ENCODE peak calls at places on chromosomes 2 and 18, in nine cellular contexts. T is esophagus squamous epithelium; V is adipocyte; N is HFF-Myc; L is right cardiac atrium; K is mesendoderm; G is naive thymus-derived CD4-positive, alpha-beta T cell; S is heart left ventricle; B is HL-60. U is an unnamed sample.

GRCh38 chr2:73987109-73987947 is 2.6 kb downstream of the TET3 start:
- DNase-seq in V (no peak), K (no peak), N (no peak), L (peak), G (no peak), T (no peak), S (peak), B (no peak), U (no peak)

GRCh38 chr18:55838841-55839240 is 250.8 kb upstream of the TCF4 start:
- DNase-seq in B (no peak), T (no peak), G (no peak), L (no peak), S (no peak), N (no peak), V (no peak), K (peak), U (no peak)

GRCh38 chr2:45821558-45822271 is 170.2 kb downstream of the PRKCE start:
- DNase-seq in K (no peak), S (peak), G (no peak), V (peak), T (no peak), B (no peak), N (no peak), L (peak), U (no peak)

GRCh38 chr18:44079602-44080001 is 601.1 kb upstream of the SETBP1 start:
- DNase-seq in K (no peak), B (no peak), N (peak), T (no peak), S (no peak), V (peak), G (no peak), L (no peak), U (peak)

GRCh38 chr18:37107748-37108522 is 279.0 kb downstream of the KIAA1328 start:
- DNase-seq in V (no peak), B (no peak), T (no peak), G (no peak), S (no peak), K (no peak), L (no peak), N (no peak), U (no peak)

GRCh38 chr2:73970850-73971471 is 13.7 kb upstream of the TET3 start:
- DNase-seq in B (peak), K (peak), V (no peak), T (no peak), S (peak), N (no peak), L (peak), G (peak), U (no peak)

GRCh38 chr2:152420923-152421322 is 85.9 kb downstream of the FMNL2 start:
- DNase-seq in T (no peak), G (no peak), L (no peak), N (no peak), K (no peak), V (no peak), S (no peak), B (no peak), U (no peak)

GRCh38 chr2:240217431-240218301 is 77.2 kb upstream of the OTOS start:
- DNase-seq in N (no peak), V (no peak), K (no peak), G (no peak), L (no peak), B (no peak), S (no peak), T (no peak), U (no peak)

GRCh38 chr2:30031184-30031583 is 109.8 kb upstream of the ALK start:
- DNase-seq in L (no peak), V (no peak), N (no peak), T (no peak), K (peak), G (no peak), B (no peak), S (no peak), U (no peak)

GRCh38 chr18:48979944-48980890 is 29.5 kb upstream of the SMAD7 start:
- DNase-seq in T (no peak), B (peak), G (no peak), N (no peak), S (no peak), V (no peak), K (no peak), L (no peak), U (no peak)

GRCh38 chr2:163997466-163997865 is 261.7 kb upstream of the FIGN start:
- DNase-seq in B (no peak), K (no peak), N (no peak), L (no peak), V (no peak), G (no peak), T (no peak), S (no peak), U (no peak)

GRCh38 chr2:47203996-47204395 is 48.9 kb upstream of the STPG4 start:
- DNase-seq in B (no peak), V (no peak), K (no peak), N (no peak), S (no peak), G (no peak), L (no peak), T (no peak), U (no peak)

GRCh38 chr18:69261436-69261835 is 139.3 kb upstream of the DOK6 start:
- DNase-seq in N (no peak), K (no peak), T (no peak), S (no peak), L (no peak), G (no peak), B (no peak), V (no peak), U (no peak)

GRCh38 chr2:226330206-226330605 is 469.4 kb downstream of the IRS1 start:
- DNase-seq in T (no peak), V (no peak), K (no peak), S (no peak), B (no peak), N (no peak), L (no peak), G (no peak), U (no peak)

GRCh38 chr2:46983065-46983801 is 67.6 kb upstream of the MCFD2 start:
- DNase-seq in N (no peak), V (peak), L (no peak), K (peak), B (no peak), T (peak), G (no peak), S (no peak), U (no peak)

GRCh38 chr2:108297436-108298141 is 8.9 kb downstream of the SULT1C2 start:
- DNase-seq in S (no peak), T (no peak), K (no peak), L (no peak), B (no peak), G (no peak), N (no peak), V (peak), U (no peak)

GRCh38 chr2:100161940-100162620 is 19.7 kb upstream of the AFF3 start:
- DNase-seq in L (no peak), S (no peak), N (no peak), T (no peak), G (no peak), B (no peak), K (no peak), V (no peak), U (no peak)

GRCh38 chr2:3780477-3781402 is 77.4 kb downstream of the DCDC2C start:
- DNase-seq in V (peak), L (peak), B (peak), N (no peak), S (peak), K (peak), T (no peak), G (peak), U (no peak)

GRCh38 chr18:32393407-32393806 is 77.3 kb downstream of the GAREM1 start:
- DNase-seq in K (no peak), V (no peak), B (no peak), N (no peak), S (no peak), G (no peak), T (no peak), L (no peak), U (no peak)

GRCh38 chr18:75107196-75107930 is 101.6 kb downstream of the PTGR3 start:
- DNase-seq in L (no peak), G (no peak), V (no peak), S (no peak), B (no peak), N (no peak), K (no peak), T (no peak), U (no peak)

GRCh38 chr18:12921178-12921577 is 26.6 kb upstream of the SEH1L start:
- DNase-seq in N (no peak), L (no peak), T (no peak), B (no peak), K (no peak), G (no peak), S (no peak), V (no peak), U (no peak)

GRCh38 chr2:111116843-111117665 is 3.7 kb upstream of the BCL2L11 start:
- DNase-seq in N (no peak), B (no peak), S (peak), L (peak), T (no peak), G (peak), K (peak), V (peak), U (no peak)

GRCh38 chr18:76490040-76490439 is 5.0 kb downstream of the ZNF516 start:
- DNase-seq in G (no peak), T (no peak), N (no peak), L (no peak), B (no peak), V (peak), K (no peak), S (no peak), U (no peak)
- H3K4me3 ChIP-seq in G (no peak), T (no peak), N (peak), L (peak), B (peak), V (peak), K (no peak), S (peak), U (peak)

DNA sequence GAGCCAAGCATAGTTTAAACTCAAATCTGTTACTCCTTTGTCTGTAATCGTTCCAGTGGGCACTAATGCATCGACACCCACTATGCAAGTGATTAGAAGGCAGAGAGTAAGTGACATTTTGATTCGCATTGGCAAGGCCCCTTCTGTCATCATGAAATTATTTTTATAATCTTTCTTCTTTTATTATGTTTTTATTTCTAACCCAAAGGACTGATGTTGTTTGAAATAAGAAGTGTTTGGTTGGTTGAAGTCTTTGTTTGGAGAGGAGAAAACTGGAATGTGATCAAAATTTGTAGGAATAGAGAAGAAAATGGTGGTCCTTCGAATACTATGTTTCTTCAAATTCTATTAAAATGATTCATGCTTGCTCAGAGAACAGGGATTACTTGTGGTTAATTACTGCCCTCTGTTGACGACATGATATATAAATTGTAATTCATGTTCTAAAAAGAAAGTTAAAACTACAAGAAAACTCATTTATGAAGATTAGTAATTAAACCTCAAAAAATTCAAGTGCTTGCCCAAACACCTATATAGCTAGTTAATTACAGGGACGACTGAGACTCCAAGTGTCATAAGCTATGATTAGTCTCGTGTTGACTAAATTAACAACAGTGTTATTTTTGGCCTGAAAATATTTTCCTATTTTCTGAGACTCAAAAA is 26.4 kb upstream of the TFPI start:
- DNase-seq in V (peak), L (no peak), K (peak), G (no peak), B (no peak), S (no peak), N (peak), T (no peak), U (no peak)
- H3K4me3 ChIP-seq in V (peak), L (peak), K (no peak), G (no peak), B (no peak), S (peak), N (no peak), T (no peak), U (no peak)

GRCh38 chr2:241802806-241803318 is 6.1 kb upstream of the NEU4 start:
- DNase-seq in T (no peak), N (no peak), V (no peak), B (no peak), S (peak), G (no peak), K (no peak), L (no peak), U (no peak)

GRCh38 chr2:241804326-241805276 is 4.4 kb upstream of the NEU4 start:
- DNase-seq in G (no peak), S (peak), V (peak), K (peak), L (peak), T (no peak), N (no peak), B (no peak), U (no peak)

GRCh38 chr2:241802421-241802749 is 6.6 kb upstream of the NEU4 start:
- DNase-seq in B (no peak), G (no peak), N (no peak), T (no peak), K (no peak), V (no peak), L (no peak), S (peak), U (no peak)

GRCh38 chr2:241801611-241802420 is 7.2 kb upstream of the NEU4 start:
- DNase-seq in S (peak), N (no peak), K (peak), V (no peak), B (no peak), L (peak), G (no peak), T (no peak), U (no peak)

DNA sequence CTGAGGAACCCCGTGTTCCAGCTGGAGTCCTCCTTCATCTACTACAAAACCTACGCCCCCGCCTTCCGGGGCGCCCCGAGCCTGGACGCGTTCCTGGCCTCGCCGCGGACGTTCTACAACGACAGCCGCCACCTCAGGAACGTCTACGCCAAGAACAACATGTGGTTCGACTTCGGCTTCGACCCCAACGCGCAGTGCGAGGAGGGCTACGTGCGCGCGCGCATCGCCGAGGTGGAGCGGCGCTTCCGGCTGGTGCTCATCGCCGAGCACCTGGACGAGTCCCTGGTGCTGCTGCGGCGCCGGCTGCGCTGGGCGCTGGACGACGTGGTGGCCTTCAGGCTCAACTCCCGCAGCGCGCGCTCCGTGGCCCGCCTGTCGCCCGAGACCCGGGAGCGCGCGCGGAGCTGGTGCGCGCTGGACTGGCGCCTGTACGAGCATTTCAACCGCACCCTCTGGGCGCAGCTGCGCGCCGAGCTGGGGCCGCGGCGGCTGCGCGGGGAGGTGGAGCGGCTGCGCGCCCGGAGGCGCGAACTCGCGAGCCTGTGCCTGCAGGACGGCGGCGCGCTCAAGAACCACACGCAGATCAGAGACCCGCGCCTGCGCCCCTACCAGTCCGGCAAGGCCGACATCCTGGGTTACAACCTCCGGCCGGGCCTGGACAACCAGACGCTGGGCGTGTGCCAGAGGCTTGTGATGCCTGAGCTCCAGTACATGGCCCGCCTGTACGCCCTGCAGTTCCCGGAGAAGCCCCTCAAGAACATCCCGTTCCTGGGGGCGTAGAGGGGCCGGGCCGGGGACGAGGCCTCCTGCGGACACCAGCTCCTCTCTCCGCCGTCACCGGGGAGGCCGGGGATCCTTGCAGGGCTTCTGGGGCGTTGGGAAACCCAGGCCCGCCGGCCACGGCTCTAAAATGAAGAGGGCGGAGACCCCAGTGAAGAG is 5.3 kb upstream of the NEU4 start:
- DNase-seq in T (no peak), V (peak), B (peak), K (no peak), S (peak), L (peak), G (no peak), N (no peak), U (peak)
- H3K4me3 ChIP-seq in T (peak), V (peak), B (peak), K (no peak), S (peak), L (peak), G (peak), N (peak), U (peak)

GRCh38 chr18:59884331-59884730 is 15.5 kb upstream of the PMAIP1 start:
- DNase-seq in G (no peak), S (no peak), T (no peak), N (no peak), L (no peak), V (no peak), B (no peak), K (no peak), U (no peak)

GRCh38 chr18:59881728-59882685 is 17.8 kb upstream of the PMAIP1 start:
- DNase-seq in N (no peak), L (no peak), V (peak), B (no peak), S (no peak), G (no peak), K (peak), T (no peak), U (no peak)

GRCh38 chr18:59885579-59886163 is 14.1 kb upstream of the PMAIP1 start:
- DNase-seq in L (no peak), K (no peak), G (no peak), S (no peak), B (no peak), N (peak), V (peak), T (no peak), U (no peak)
- H3K4me3 ChIP-seq in L (no peak), K (no peak), G (no peak), S (no peak), B (no peak), N (peak), V (peak), T (no peak), U (no peak)

GRCh38 chr18:22349966-22350365 is 67.7 kb downstream of the CTAGE1 start:
- DNase-seq in N (no peak), G (no peak), K (no peak), V (no peak), S (no peak), T (no peak), B (no peak), L (no peak), U (no peak)

GRCh38 chr18:22346968-22347611 is 70.6 kb downstream of the CTAGE1 start:
- DNase-seq in G (no peak), B (no peak), L (peak), K (peak), V (peak), S (peak), N (no peak), T (no peak), U (no peak)

GRCh38 chr18:22347624-22348511 is 69.8 kb downstream of the CTAGE1 start:
- DNase-seq in T (no peak), B (no peak), K (peak), S (peak), G (no peak), L (peak), V (peak), N (no peak), U (no peak)

GRCh38 chr18:22348521-22349316 is 69.0 kb downstream of the CTAGE1 start:
- DNase-seq in V (peak), K (peak), L (peak), B (no peak), T (no peak), G (no peak), N (no peak), S (peak), U (no peak)

DNA sequence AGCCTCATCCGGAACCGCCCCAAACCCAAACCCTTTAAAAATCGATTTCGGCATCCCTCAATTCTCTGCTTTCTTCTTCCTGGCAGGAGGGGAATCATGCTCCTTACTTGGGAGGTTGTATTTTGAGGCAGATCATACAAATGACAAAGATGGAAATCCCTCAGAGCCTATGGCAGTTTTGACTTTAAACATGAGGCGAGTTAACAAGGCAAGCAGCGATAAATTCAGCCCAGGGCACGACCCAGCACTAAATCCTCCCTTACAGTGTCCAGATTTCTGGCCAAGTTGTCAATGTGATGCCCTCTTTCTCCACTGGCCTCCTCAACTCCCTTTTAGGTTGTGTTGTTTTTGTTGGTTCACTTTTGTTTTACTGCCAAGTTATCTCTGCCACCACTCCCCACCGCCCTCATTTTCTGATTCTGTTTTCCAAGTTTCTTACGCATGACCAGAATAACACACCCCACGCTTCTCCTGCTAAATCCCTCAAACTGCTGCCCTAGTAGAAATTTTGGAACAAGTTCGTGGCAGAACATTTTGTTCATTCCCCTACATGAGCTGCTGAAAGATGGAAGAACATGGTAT is 68.3 kb downstream of the CTAGE1 start:
- DNase-seq in V (no peak), T (no peak), S (no peak), B (no peak), K (no peak), G (no peak), N (no peak), L (no peak), U (no peak)
- H3K4me3 ChIP-seq in V (peak), T (peak), S (peak), B (no peak), K (no peak), G (peak), N (no peak), L (peak), U (no peak)

GRCh38 chr2:23806665-23807064 is 120.3 kb downstream of the ATAD2B start:
- DNase-seq in L (no peak), K (no peak), V (no peak), N (no peak), G (no peak), T (no peak), B (no peak), S (no peak), U (no peak)
- H3K4me3 ChIP-seq in L (no peak), K (no peak), V (no peak), N (no peak), G (no peak), T (no peak), B (no peak), S (no peak), U (no peak)

GRCh38 chr2:216083464-216084279 is 2.0 kb downstream of the TMEM169 start:
- DNase-seq in G (no peak), V (no peak), L (no peak), B (no peak), T (no peak), N (no peak), K (peak), S (no peak), U (no peak)
- H3K4me3 ChIP-seq in G (peak), V (no peak), L (no peak), B (no peak), T (no peak), N (no peak), K (no peak), S (no peak), U (no peak)

GRCh38 chr2:65625982-65626381 is 193.6 kb upstream of the SPRED2 start:
- DNase-seq in L (no peak), K (no peak), G (no peak), S (no peak), N (no peak), B (no peak), V (no peak), T (no peak), U (no peak)

GRCh38 chr2:65626831-65627230 is 194.4 kb upstream of the SPRED2 start:
- DNase-seq in S (no peak), T (no peak), B (peak), N (no peak), L (no peak), V (peak), G (no peak), K (no peak), U (no peak)

GRCh38 chr2:65634304-65634703 is 201.9 kb upstream of the SPRED2 start:
- DNase-seq in S (no peak), K (no peak), V (no peak), B (no peak), N (no peak), G (no peak), L (no peak), T (no peak), U (no peak)

GRCh38 chr2:65628156-65628555 is 195.8 kb upstream of the SPRED2 start:
- DNase-seq in G (no peak), S (no peak), B (no peak), K (no peak), N (no peak), L (no peak), T (no peak), V (no peak), U (no peak)

GRCh38 chr2:65630643-65631042 is 198.2 kb upstream of the SPRED2 start:
- DNase-seq in L (no peak), V (peak), B (peak), N (peak), S (no peak), G (no peak), T (no peak), K (peak), U (peak)
- H3K4me3 ChIP-seq in L (no peak), V (no peak), B (no peak), N (no peak), S (no peak), G (no peak), T (no peak), K (no peak), U (no peak)

GRCh38 chr2:159450180-159450579 is 163.7 kb upstream of the WDSUB1 start:
- DNase-seq in S (no peak), V (no peak), L (no peak), G (no peak), N (no peak), B (no peak), K (peak), T (no peak), U (no peak)
- H3K4me3 ChIP-seq in S (no peak), V (no peak), L (no peak), G (no peak), N (no peak), B (no peak), K (no peak), T (no peak), U (no peak)

U was measured in BJ.